ENCODE peak calls at places on chromosomes 2 and 18, in five cellular contexts. Y is neural progenitor cell; B is D721Med; S is astrocyte of the spinal cord; G is stimulated activated CD8-positive, alpha-beta memory T cell treated with anti-CD3 and anti-CD28 coated beads, Interleukin-15, amount 100 ng/mL, for 24 hours. T is an unnamed sample.

GRCh38 chr2:160932960-160933359 is 227.3 kb upstream of the TANK start:
- DNase-seq in Y (no peak), B (no peak), S (no peak), G (no peak), T (no peak)

GRCh38 chr2:176110975-176111663 is 4.0 kb downstream of the HOXD11 start:
- DNase-seq in Y (peak), B (no peak), S (peak), G (no peak), T (no peak)

GRCh38 chr2:171406044-171406443 is 27.7 kb downstream of the METTL8 start:
- DNase-seq in Y (no peak), B (no peak), S (no peak), G (no peak), T (no peak)

GRCh38 chr18:42814618-42815017 is 300.9 kb downstream of the RIT2 start:
- DNase-seq in Y (no peak), B (no peak), S (no peak), G (no peak), T (no peak)

GRCh38 chr2:54114936-54115283 is 505 bp upstream of the ACYP2 start:
- DNase-seq in Y (no peak), B (no peak), S (no peak), G (no peak), T (no peak)

GRCh38 chr2:78982638-78983330 is 42.7 kb upstream of the REG3G start:
- DNase-seq in Y (no peak), B (no peak), S (no peak), G (no peak), T (no peak)

GRCh38 chr2:157476915-157477709 is 33.2 kb upstream of the CYTIP start:
- DNase-seq in Y (no peak), B (no peak), S (peak), G (no peak), T (no peak)

GRCh38 chr2:15992457-15993231 is 52.3 kb downstream of the MYCN start:
- DNase-seq in Y (no peak), B (no peak), S (no peak), G (no peak), T (no peak)

GRCh38 chr18:72128649-72129048 is 415.5 kb downstream of the CBLN2 start:
- DNase-seq in Y (no peak), B (no peak), S (no peak), G (no peak), T (no peak)

GRCh38 chr18:50011813-50012445 is 183.0 kb downstream of the MYO5B start:
- DNase-seq in Y (no peak), B (no peak), S (peak), G (no peak), T (no peak)

GRCh38 chr2:104412384-104412783 is 441.5 kb upstream of the POU3F3 start:
- DNase-seq in Y (peak), B (no peak), S (peak), G (no peak), T (no peak)

GRCh38 chr2:111155610-111156009 is 34.9 kb downstream of the BCL2L11 start:
- DNase-seq in Y (no peak), B (no peak), S (no peak), G (no peak), T (no peak)

GRCh38 chr2:228245601-228246000 is 64.1 kb upstream of the SPHKAP start:
- DNase-seq in Y (no peak), B (no peak), S (no peak), G (no peak), T (no peak)

GRCh38 chr18:57542126-57542525 is 44.4 kb downstream of the FECH start:
- DNase-seq in Y (no peak), B (no peak), S (peak), G (no peak), T (no peak)

GRCh38 chr2:103435010-103435409 is 673.2 kb downstream of the TMEM182 start:
- DNase-seq in Y (no peak), B (no peak), S (no peak), G (no peak), T (no peak)

GRCh38 chr2:56743807-56744206 is 560.0 kb downstream of the CCDC85A start:
- DNase-seq in Y (no peak), B (no peak), S (no peak), G (no peak), T (no peak)

GRCh38 chr18:74278983-74279382 is 12.8 kb downstream of the CYB5A start:
- DNase-seq in Y (no peak), B (no peak), S (no peak), G (no peak), T (no peak)

GRCh38 chr2:222865301-222865700 is 4.5 kb downstream of the ACSL3 start:
- DNase-seq in Y (no peak), B (no peak), S (no peak), G (no peak), T (no peak)

GRCh38 chr2:219107837-219108236 is 47.1 kb upstream of the IHH start:
- DNase-seq in Y (no peak), B (no peak), S (no peak), G (no peak), T (peak)

GRCh38 chr2:14615701-14616100 is 16.8 kb upstream of the LRATD1 start:
- DNase-seq in Y (no peak), B (no peak), S (peak), G (no peak), T (no peak)

GRCh38 chr18:24051256-24051947 is 36.8 kb downstream of the TTC39C start:
- DNase-seq in Y (no peak), B (no peak), S (peak), G (no peak), T (no peak)

GRCh38 chr2:15242936-15243461 is 318.1 kb downstream of the NBAS start:
- DNase-seq in Y (no peak), B (no peak), S (no peak), G (no peak), T (no peak)

GRCh38 chr2:239313776-239314175 is 87.0 kb downstream of the HDAC4 start:
- DNase-seq in Y (no peak), B (no peak), S (no peak), G (no peak), T (peak)

GRCh38 chr2:100888602-100889001 is 68.7 kb downstream of the NPAS2 start:
- DNase-seq in Y (no peak), B (no peak), S (no peak), G (no peak), T (no peak)

T was measured in stomach.